ENCODE peak calls at places on chromosomes 11 and 22, in five cellular contexts. J, H, P, N and D are unnamed samples.

GRCh38 chr11:46952553-46952952 is 16.0 kb downstream of the CSTPP1 start:
- DNase-seq in J (no peak), H (no peak), P (no peak), N (no peak), D (no peak)

GRCh38 chr11:1672613-1673400 is 24.2 kb upstream of the KRTAP5-6 start:
- DNase-seq in J (no peak), H (no peak), P (no peak), N (no peak), D (peak)

GRCh38 chr11:130101661-130102060 is 32.0 kb downstream of the APLP2 start:
- DNase-seq in J (no peak), H (no peak), P (no peak), N (no peak), D (no peak)

GRCh38 chr11:18521123-18521522 is 5.6 kb downstream of the TSG101 start:
- DNase-seq in J (no peak), H (no peak), P (no peak), N (no peak), D (no peak)

GRCh38 chr11:10329935-10330334 is 25.1 kb downstream of the ADM start:
- DNase-seq in J (no peak), H (peak), P (no peak), N (peak), D (no peak)

GRCh38 chr22:19448076-19448607 is 631 bp upstream of the C22orf39 start:
- DNase-seq in J (peak), H (peak), P (no peak), N (peak), D (peak)

GRCh38 chr11:134626032-134626431 is 214.0 kb upstream of the B3GAT1 start:
- DNase-seq in J (no peak), H (no peak), P (no peak), N (no peak), D (no peak)

GRCh38 chr11:18461909-18462308 is 6.3 kb downstream of the LDHAL6A start:
- DNase-seq in J (no peak), H (no peak), P (no peak), N (no peak), D (no peak)

GRCh38 chr22:47193606-47194316 is 431.3 kb downstream of the TBC1D22A start:
- DNase-seq in J (no peak), H (no peak), P (no peak), N (no peak), D (no peak)

GRCh38 chr11:46557684-46558151 is 36.1 kb downstream of the AMBRA1 start:
- DNase-seq in J (no peak), H (peak), P (no peak), N (peak), D (no peak)

GRCh38 chr11:94272738-94273313 is 31.6 kb upstream of the IZUMO1R start:
- DNase-seq in J (no peak), H (no peak), P (no peak), N (no peak), D (no peak)

GRCh38 chr11:72711141-72711540 is 36.9 kb upstream of the PDE2A start:
- DNase-seq in J (no peak), H (no peak), P (no peak), N (no peak), D (no peak)

GRCh38 chr22:34068011-34068410 is 147.7 kb upstream of the LARGE1 start:
- DNase-seq in J (no peak), H (no peak), P (no peak), N (no peak), D (no peak)

GRCh38 chr11:1121343-1122331 is 36.1 kb upstream of the MUC5AC start:
- DNase-seq in J (no peak), H (peak), P (no peak), N (no peak), D (no peak)

GRCh38 chr11:70519117-70519516 is 120.8 kb downstream of the CTTN start:
- DNase-seq in J (no peak), H (peak), P (no peak), N (no peak), D (no peak)

GRCh38 chr22:43013355-43014061 is 1.4 kb downstream of the PACSIN2 start:
- DNase-seq in J (no peak), H (peak), P (no peak), N (peak), D (no peak)

GRCh38 chr11:44567876-44568256 is 2.4 kb downstream of the CD82 start:
- DNase-seq in J (no peak), H (no peak), P (no peak), N (no peak), D (no peak)

GRCh38 chr11:44568358-44568705 is 2.9 kb downstream of the CD82 start:
- DNase-seq in J (no peak), H (no peak), P (no peak), N (no peak), D (no peak)

GRCh38 chr11:44565746-44566558 is 489 bp downstream of the CD82 start:
- DNase-seq in J (no peak), H (no peak), P (no peak), N (no peak), D (no peak)

GRCh38 chr11:44566559-44566949 is 1.1 kb downstream of the CD82 start:
- DNase-seq in J (no peak), H (no peak), P (no peak), N (no peak), D (no peak)

DNA sequence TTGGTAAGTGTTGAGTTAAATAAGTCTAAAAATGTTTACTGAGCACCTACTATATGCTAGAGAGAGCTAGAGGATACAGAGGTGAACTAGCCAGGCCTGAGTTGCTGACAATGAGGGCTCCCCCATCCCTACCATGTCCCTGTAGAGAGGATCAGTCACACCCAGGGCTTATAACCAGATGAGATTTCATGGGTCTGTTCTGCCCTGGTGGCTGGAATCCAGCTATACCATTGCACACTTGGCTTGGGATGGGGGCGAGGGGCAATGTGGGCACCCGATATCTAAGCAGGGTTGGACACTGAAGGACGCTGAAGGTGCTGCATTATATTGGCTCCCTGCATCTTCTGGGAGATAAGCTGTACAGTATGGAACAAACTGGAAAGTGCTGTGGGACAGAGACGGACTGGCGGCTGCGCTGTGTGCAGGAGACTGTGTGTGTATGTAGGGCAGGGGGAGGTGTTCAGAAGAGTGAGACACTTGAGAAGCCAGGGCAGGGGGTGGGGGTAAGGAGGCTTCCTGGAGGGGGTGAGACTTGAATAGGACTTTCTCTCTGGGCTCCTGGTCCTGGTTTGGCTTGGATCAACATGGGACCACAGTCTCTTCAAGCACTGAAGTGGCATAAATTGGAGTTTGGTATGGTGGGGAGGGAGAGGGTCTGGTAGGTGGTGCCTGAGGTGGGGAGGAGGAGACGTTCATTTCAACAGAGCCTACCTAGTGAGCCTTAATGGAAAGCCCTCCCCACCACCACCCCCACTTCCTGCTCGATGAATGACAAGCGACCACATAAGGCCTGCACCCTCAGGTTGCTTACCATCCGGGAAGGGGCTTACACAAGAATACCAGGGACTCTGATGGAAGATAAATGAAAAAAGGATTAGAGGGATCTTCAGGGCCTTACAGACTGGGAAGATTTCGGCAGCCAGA is 1.8 kb downstream of the CD82 start:
- DNase-seq in J (no peak), H (no peak), P (no peak), N (no peak), D (no peak)
- H3K4me3 ChIP-seq in J (no peak), H (no peak), P (peak), N (peak), D (peak)

DNA sequence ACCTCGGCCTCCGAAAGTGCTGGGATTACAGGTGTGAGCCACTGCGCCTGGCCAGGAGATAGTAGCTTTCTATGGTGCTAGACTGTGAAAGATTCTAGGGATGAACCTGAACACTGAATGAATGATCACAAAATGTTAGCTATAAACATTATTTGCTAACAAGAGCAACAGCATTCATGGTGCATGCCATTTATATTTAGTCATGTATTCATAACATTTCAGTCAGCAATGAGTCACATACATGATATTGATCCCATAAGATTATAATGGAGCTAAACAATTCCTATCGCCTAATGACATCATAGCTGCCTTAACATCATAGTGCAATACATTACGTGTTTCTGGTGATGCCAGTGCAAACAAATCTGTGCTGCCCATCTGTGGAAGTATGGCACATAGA is 164.0 kb downstream of the ARHGAP42 start:
- DNase-seq in J (no peak), H (peak), P (no peak), N (peak), D (no peak)
- H3K27ac ChIP-seq in J (peak), H (no peak), P (no peak), N (peak), D (no peak)

GRCh38 chr11:67652965-67653845 is 2.7 kb upstream of the ACY3 start:
- DNase-seq in J (no peak), H (no peak), P (no peak), N (no peak), D (no peak)

GRCh38 chr11:67657300-67657699 is 6.8 kb upstream of the ACY3 start:
- DNase-seq in J (no peak), H (no peak), P (no peak), N (no peak), D (no peak)

GRCh38 chr11:67662142-67662805 is 11.7 kb upstream of the ACY3 start:
- DNase-seq in J (no peak), H (no peak), P (no peak), N (no peak), D (no peak)

GRCh38 chr11:67651976-67652895 is 1.7 kb upstream of the ACY3 start:
- DNase-seq in J (no peak), H (no peak), P (no peak), N (no peak), D (no peak)

DNA sequence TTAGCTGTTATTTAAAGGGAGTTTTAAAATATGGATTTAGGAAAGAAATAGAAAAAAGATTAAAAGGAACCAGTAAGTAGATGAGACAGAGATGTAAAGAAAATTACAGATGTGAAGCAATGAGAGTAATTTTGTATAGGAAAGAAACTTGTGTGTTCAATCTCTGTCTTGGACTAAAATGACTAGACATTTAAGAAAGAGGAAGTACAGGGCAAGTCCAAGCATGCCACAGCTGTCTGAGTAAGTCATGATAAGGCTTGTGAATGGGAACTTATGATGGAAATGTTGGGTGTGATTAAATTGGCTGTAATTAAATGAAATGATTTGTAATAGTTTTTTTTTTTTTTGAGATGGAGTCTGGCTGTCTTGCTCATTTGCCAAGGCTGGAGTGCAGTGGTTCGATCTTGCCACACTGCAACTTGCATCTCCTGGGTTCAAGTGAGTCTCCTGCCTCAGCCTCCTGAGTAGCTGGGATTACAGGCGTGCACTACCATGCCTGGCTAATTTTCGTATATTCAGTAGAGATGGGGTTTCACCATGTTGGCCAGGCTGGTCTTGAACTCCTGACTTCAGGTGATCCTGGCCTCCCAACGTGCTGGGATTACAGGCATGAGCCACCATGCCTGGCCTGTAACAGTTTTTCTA is 5.9 kb upstream of the ACY3 start:
- DNase-seq in J (no peak), H (no peak), P (no peak), N (peak), D (peak)
- H3K4me3 ChIP-seq in J (no peak), H (no peak), P (no peak), N (no peak), D (no peak)

GRCh38 chr22:37802310-37803194 is 5.2 kb upstream of the GCAT start:
- DNase-seq in J (peak), H (peak), P (peak), N (no peak), D (no peak)

GRCh38 chr22:37801946-37802309 is 5.8 kb upstream of the GCAT start:
- DNase-seq in J (no peak), H (peak), P (no peak), N (no peak), D (no peak)

GRCh38 chr22:37803636-37804371 is 3.9 kb upstream of the GCAT start:
- DNase-seq in J (no peak), H (no peak), P (no peak), N (no peak), D (no peak)

GRCh38 chr22:37804502-37804885 is 3.2 kb upstream of the GCAT start:
- DNase-seq in J (no peak), H (peak), P (peak), N (no peak), D (no peak)

GRCh38 chr22:37803195-37803635 is 4.5 kb upstream of the GCAT start:
- DNase-seq in J (no peak), H (no peak), P (no peak), N (no peak), D (no peak)
- H3K27ac ChIP-seq in J (no peak), H (no peak), P (no peak), N (no peak), D (no peak)

DNA sequence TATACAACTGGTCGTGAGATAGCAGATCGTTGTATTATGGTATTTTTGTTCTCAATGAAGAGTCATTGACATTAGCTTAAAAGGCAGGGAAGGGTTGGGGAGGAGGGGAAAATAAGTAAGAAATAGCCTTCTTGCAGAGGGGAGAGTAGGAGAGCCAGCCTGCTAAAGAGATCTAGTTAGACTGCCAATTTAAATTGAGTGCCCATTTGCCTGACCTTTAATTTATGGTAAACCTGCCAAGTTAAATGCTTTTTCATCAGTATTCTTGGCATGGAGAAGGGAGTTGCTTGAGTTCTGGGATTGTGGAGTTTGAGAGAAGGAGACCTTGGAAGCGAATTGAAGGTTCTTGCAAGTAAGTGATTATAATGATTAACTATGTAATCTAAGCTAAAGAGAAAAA is 89.0 kb downstream of the FAM83F start:
- DNase-seq in J (no peak), H (no peak), P (no peak), N (no peak), D (no peak)
- H3K4me3 ChIP-seq in J (no peak), H (no peak), P (no peak), N (no peak), D (no peak)

GRCh38 chr11:69377953-69378302 is 84.0 kb downstream of the MYEOV start:
- DNase-seq in J (no peak), H (no peak), P (no peak), N (no peak), D (no peak)
- H3K27ac ChIP-seq in J (no peak), H (no peak), P (no peak), N (no peak), D (no peak)

DNA sequence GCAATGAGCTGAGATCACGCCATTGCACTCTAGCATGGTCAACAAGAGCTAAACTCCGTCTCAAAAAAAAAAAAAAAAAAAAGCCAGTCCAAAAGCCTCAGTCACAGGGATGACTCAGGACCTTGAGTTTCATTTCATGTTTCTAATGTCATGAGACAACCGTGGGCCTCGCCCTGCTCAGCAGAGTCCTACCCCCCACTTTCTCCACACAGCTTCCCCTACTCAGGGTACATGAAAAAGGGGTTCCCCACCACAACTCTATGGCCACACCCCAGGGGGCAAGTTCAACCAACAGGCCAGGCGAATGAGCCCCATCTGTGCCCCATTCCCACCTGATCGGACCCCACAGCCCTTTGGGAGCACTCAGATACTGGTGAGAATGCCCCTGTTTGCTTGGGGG is 24.3 kb upstream of the ADA2 start:
- DNase-seq in J (no peak), H (peak), P (peak), N (peak), D (peak)
- H3K4me3 ChIP-seq in J (no peak), H (no peak), P (no peak), N (no peak), D (no peak)